ENCODE peak calls at places on chromosome 13, in five cellular contexts. L is GM23338, B is breast epithelium, C is suprapubic skin, Y is esophagus muscularis mucosa. P is an unnamed sample.

GRCh38 chr13:93345061-93345460 is 118.5 kb downstream of the GPC6 start:
- DNase-seq in L (no peak), B (no peak), Y (no peak), C (no peak), P (no peak)

GRCh38 chr13:27359203-27359821 is 65.1 kb upstream of the GTF3A start:
- DNase-seq in L (peak), C (no peak), Y (no peak), B (peak), P (peak)

GRCh38 chr13:97834255-97834654 is 119.2 kb upstream of the IPO5 start:
- DNase-seq in Y (no peak), C (no peak), L (no peak), B (no peak), P (no peak)

GRCh38 chr13:46389985-46390384 is 2.9 kb upstream of the RUBCNL start:
- DNase-seq in Y (no peak), C (no peak), L (no peak), B (no peak), P (peak)

GRCh38 chr13:112333756-112334543 is 42.2 kb upstream of the SPACA7 start:
- DNase-seq in C (no peak), L (no peak), Y (no peak), B (no peak), P (no peak)

GRCh38 chr13:52851153-52851962 is 2.9 kb upstream of the PCDH8 start:
- DNase-seq in B (no peak), C (no peak), Y (no peak), L (peak), P (no peak)

GRCh38 chr13:26328326-26328725 is 74.4 kb downstream of the CDK8 start:
- DNase-seq in B (no peak), C (no peak), L (no peak), Y (no peak), P (no peak)

GRCh38 chr13:28532226-28533048 is 37.5 kb upstream of the FLT1 start:
- DNase-seq in B (no peak), L (peak), Y (peak), C (no peak), P (no peak)

GRCh38 chr13:34863360-34864135 is 78.5 kb upstream of the NBEA start:
- DNase-seq in C (no peak), Y (no peak), L (no peak), B (no peak), P (no peak)
- TF ChIP-seq POLR2AphosphoS5 in C (no peak), Y (no peak), L (no peak), B (no peak), P (no peak)

DNA sequence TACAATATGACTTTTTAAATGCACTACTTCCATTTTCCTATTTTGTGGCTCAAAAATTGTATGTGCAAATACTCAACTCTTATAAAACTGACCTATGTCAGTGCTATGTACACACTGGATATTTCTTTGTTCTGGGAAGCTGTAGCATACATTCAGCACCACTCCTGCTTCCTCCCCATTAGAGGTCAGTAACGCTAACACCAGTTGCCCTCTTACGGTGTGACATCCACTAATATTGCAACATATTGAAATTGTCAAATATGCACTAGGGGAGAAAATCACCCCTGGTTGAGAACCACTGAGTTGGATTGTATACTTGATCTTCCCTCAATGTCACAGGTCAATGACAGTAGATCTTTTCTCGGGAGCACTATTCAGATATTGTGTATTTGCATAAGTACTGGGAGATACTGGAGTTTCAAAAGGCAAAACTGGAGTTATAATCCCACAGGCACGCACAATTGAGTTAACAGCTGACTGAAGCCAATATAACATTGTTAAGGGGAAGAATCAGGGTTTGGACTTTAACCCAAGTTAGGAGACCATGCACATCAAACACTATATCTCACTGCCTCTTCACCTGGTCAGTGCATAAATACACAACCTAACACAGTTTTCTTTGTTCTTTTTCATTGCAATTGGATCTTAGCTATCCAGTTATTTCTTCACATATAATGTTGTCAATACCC is 1276.5 kb upstream of the MIR17HG start:
- DNase-seq in B (no peak), C (no peak), L (no peak), Y (no peak), P (no peak)
- TF ChIP-seq POLR2AphosphoS5 in B (no peak), C (no peak), L (no peak), Y (no peak), P (no peak)

GRCh38 chr13:75132800-75133695 is 348.9 kb downstream of the TBC1D4 start:
- DNase-seq in C (no peak), Y (no peak), B (no peak), L (no peak), P (no peak)
- TF ChIP-seq POLR2AphosphoS5 in C (no peak), Y (no peak), B (no peak), L (no peak), P (no peak)

DNA sequence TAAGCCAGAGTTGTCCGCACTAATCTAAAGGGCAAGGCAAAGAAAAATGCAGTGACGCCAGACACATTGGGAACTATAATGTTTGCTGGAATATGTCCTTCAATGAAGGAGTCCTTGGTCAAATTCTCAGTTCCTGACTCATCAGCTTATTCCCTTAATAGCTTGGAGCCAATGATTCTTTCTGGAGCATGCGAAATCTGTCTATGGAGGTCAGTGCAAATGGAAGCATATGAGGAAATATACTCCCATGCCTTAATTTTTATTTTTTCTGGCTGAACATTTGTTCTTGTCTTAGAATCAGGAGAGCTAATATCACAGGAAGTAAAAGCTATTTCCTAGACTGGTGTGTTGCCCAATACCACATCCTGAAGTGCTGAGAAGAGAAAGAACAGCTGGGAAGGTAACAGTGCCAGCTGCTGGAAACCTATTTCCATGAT is 289.8 kb upstream of the SPRY2 start:
- DNase-seq in Y (no peak), L (no peak), C (no peak), B (no peak), P (peak)
- TF ChIP-seq POLR2AphosphoS5 in Y (no peak), L (no peak), C (no peak), B (no peak), P (peak)

DNA sequence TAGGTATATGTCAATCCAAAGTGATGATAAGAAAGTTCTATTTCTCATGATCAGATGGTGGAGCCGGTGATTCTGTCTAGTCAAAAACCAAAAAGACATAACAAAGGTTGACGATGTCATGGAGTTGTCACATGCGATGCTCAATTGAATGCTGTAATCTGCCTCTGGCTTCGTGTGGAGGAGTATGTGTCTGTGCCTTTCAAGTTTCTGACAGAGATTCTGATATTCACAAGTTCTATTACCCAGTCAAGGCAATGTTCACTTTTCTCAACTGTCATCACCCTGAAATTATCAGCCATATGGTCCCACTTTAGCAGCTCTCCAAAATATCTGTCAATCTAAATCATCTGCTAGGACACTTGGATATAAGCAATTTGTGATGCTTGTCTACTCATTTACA is 367.6 kb upstream of the PRR20A start:
- DNase-seq in Y (no peak), B (no peak), C (no peak), L (no peak), P (no peak)
- TF ChIP-seq POLR2AphosphoS5 in Y (no peak), B (no peak), C (no peak), L (no peak), P (no peak)

GRCh38 chr13:86403213-86403612 is 604.0 kb upstream of the SLITRK6 start:
- DNase-seq in B (no peak), C (no peak), L (no peak), Y (no peak), P (no peak)
- TF ChIP-seq POLR2AphosphoS5 in B (no peak), C (no peak), L (no peak), Y (no peak), P (no peak)

GRCh38 chr13:21478881-21479808 is 20.0 kb upstream of the ZDHHC20 start:
- DNase-seq in B (no peak), L (peak), Y (no peak), C (no peak), P (no peak)
- TF ChIP-seq POLR2AphosphoS5 in B (no peak), L (no peak), Y (no peak), C (no peak), P (no peak)

DNA sequence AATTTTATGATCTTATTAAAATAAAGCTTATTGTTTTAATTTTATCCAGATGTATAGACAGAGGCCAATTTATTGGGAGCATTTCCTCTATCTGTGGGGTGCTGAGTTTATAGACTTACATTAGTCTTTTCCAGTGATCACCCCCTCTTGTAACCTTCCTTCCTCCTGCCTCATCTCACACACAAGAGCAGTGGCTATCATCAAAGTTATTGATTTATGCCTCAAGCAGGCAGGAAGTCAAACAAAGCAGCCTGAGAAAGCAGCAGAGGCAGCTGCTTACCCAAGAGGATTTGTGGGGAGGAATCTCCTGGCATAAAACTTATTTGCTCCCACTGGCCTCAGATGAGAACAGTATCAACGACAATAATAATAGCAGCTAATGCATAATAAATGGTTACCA is 26.3 kb upstream of the DCLK1 start:
- DNase-seq in C (no peak), B (no peak), L (no peak), Y (no peak), P (no peak)
- TF ChIP-seq POLR2AphosphoS5 in C (no peak), B (no peak), L (no peak), Y (no peak), P (no peak)

GRCh38 chr13:69094485-69094884 is 1013.1 kb upstream of the ATXN8OS start:
- DNase-seq in L (no peak), B (no peak), Y (no peak), C (no peak), P (no peak)
- TF ChIP-seq POLR2AphosphoS5 in L (no peak), B (no peak), Y (no peak), C (no peak), P (no peak)

P was measured in sigmoid colon.